ENCODE peak calls at places on chromosome 9, in eight cellular contexts. One of them, this sample, is unnamed.

GRCh38 chr9:137680445-137681358 is 61.9 kb downstream of the EHMT1 start:
- DNase-seq in MV-4-11: no peak
- DNase-seq in germinal center: no peak
- DNase-seq in naive thymus-derived CD4-positive, alpha-beta T cell: no peak
- DNase-seq in neural crest cell: no peak
- DNase-seq in H54: no peak
- DNase-seq in omental fat pad: no peak
- DNase-seq in activated naive CD8-positive, alpha-beta T cell treated with anti-CD3 and anti-CD28 coated beads, Interleukin-2, amount 10 ng/mL, durations not matched to agents 7 days and 5 days: no peak
- DNase-seq in this sample: no peak

GRCh38 chr9:34898846-34899245 is 59.2 kb upstream of the PHF24 start:
- DNase-seq in naive thymus-derived CD4-positive, alpha-beta T cell: no peak
- DNase-seq in omental fat pad: no peak
- DNase-seq in H54: no peak
- DNase-seq in activated naive CD8-positive, alpha-beta T cell treated with anti-CD3 and anti-CD28 coated beads, Interleukin-2, amount 10 ng/mL, durations not matched to agents 7 days and 5 days: no peak
- DNase-seq in neural crest cell: no peak
- DNase-seq in germinal center: no peak
- DNase-seq in MV-4-11: no peak
- DNase-seq in this sample: no peak

GRCh38 chr9:2241461-2241874 is 226.3 kb downstream of the SMARCA2 start:
- DNase-seq in MV-4-11: no peak
- DNase-seq in omental fat pad: no peak
- DNase-seq in neural crest cell: peak; percentile 90
- DNase-seq in germinal center: no peak
- DNase-seq in naive thymus-derived CD4-positive, alpha-beta T cell: no peak
- DNase-seq in activated naive CD8-positive, alpha-beta T cell treated with anti-CD3 and anti-CD28 coated beads, Interleukin-2, amount 10 ng/mL, durations not matched to agents 7 days and 5 days: no peak
- DNase-seq in H54: no peak
- DNase-seq in this sample: no peak

GRCh38 chr9:97984188-97985057 is 1.3 kb downstream of the ANP32B start:
- DNase-seq in naive thymus-derived CD4-positive, alpha-beta T cell: peak; percentile 81
- DNase-seq in neural crest cell: peak; percentile 54
- DNase-seq in H54: peak; percentile 83
- DNase-seq in omental fat pad: peak; percentile 56
- DNase-seq in activated naive CD8-positive, alpha-beta T cell treated with anti-CD3 and anti-CD28 coated beads, Interleukin-2, amount 10 ng/mL, durations not matched to agents 7 days and 5 days: peak; percentile 86
- DNase-seq in MV-4-11: peak; percentile 64
- DNase-seq in germinal center: peak; percentile 76
- DNase-seq in this sample: peak; percentile 95

GRCh38 chr9:134656334-134657034 is 14.9 kb downstream of the COL5A1 start:
- DNase-seq in naive thymus-derived CD4-positive, alpha-beta T cell: no peak
- DNase-seq in MV-4-11: peak; percentile 13
- DNase-seq in activated naive CD8-positive, alpha-beta T cell treated with anti-CD3 and anti-CD28 coated beads, Interleukin-2, amount 10 ng/mL, durations not matched to agents 7 days and 5 days: no peak
- DNase-seq in omental fat pad: no peak
- DNase-seq in neural crest cell: no peak
- DNase-seq in germinal center: no peak
- DNase-seq in H54: no peak
- DNase-seq in this sample: no peak

GRCh38 chr9:3664044-3664443 is 138.2 kb upstream of the RFX3 start:
- DNase-seq in neural crest cell: no peak
- DNase-seq in omental fat pad: no peak
- DNase-seq in activated naive CD8-positive, alpha-beta T cell treated with anti-CD3 and anti-CD28 coated beads, Interleukin-2, amount 10 ng/mL, durations not matched to agents 7 days and 5 days: no peak
- DNase-seq in naive thymus-derived CD4-positive, alpha-beta T cell: no peak
- DNase-seq in MV-4-11: no peak
- DNase-seq in germinal center: no peak
- DNase-seq in H54: no peak
- DNase-seq in this sample: no peak

GRCh38 chr9:105415344-105415980 is 32.4 kb upstream of the FSD1L start:
- DNase-seq in omental fat pad: peak; percentile 39
- DNase-seq in activated naive CD8-positive, alpha-beta T cell treated with anti-CD3 and anti-CD28 coated beads, Interleukin-2, amount 10 ng/mL, durations not matched to agents 7 days and 5 days: peak; percentile 49
- DNase-seq in H54: peak; percentile 48
- DNase-seq in germinal center: peak; percentile 69
- DNase-seq in MV-4-11: no peak
- DNase-seq in naive thymus-derived CD4-positive, alpha-beta T cell: peak; percentile 58
- DNase-seq in neural crest cell: peak; percentile 75
- DNase-seq in this sample: no peak

GRCh38 chr9:136023401-136024225 is 62.4 kb upstream of the UBAC1 start:
- DNase-seq in omental fat pad: peak; percentile 44
- DNase-seq in germinal center: no peak
- DNase-seq in H54: no peak
- DNase-seq in activated naive CD8-positive, alpha-beta T cell treated with anti-CD3 and anti-CD28 coated beads, Interleukin-2, amount 10 ng/mL, durations not matched to agents 7 days and 5 days: no peak
- DNase-seq in MV-4-11: no peak
- DNase-seq in naive thymus-derived CD4-positive, alpha-beta T cell: no peak
- DNase-seq in neural crest cell: no peak
- DNase-seq in this sample: peak; percentile 88

GRCh38 chr9:96853711-96854072 is 622 bp downstream of the ZNF782 start:
- DNase-seq in neural crest cell: no peak
- DNase-seq in germinal center: no peak
- DNase-seq in MV-4-11: no peak
- DNase-seq in H54: no peak
- DNase-seq in naive thymus-derived CD4-positive, alpha-beta T cell: peak; percentile 8
- DNase-seq in activated naive CD8-positive, alpha-beta T cell treated with anti-CD3 and anti-CD28 coated beads, Interleukin-2, amount 10 ng/mL, durations not matched to agents 7 days and 5 days: no peak
- DNase-seq in omental fat pad: no peak
- DNase-seq in this sample: no peak

GRCh38 chr9:91067306-91067860 is 265.8 kb downstream of the SYK start:
- DNase-seq in omental fat pad: no peak
- DNase-seq in neural crest cell: no peak
- DNase-seq in MV-4-11: no peak
- DNase-seq in naive thymus-derived CD4-positive, alpha-beta T cell: no peak
- DNase-seq in activated naive CD8-positive, alpha-beta T cell treated with anti-CD3 and anti-CD28 coated beads, Interleukin-2, amount 10 ng/mL, durations not matched to agents 7 days and 5 days: no peak
- DNase-seq in germinal center: no peak
- DNase-seq in H54: no peak
- DNase-seq in this sample: no peak

GRCh38 chr9:93085676-93086075 is 10.3 kb upstream of the CARD19 start:
- DNase-seq in naive thymus-derived CD4-positive, alpha-beta T cell: no peak
- DNase-seq in H54: no peak
- DNase-seq in activated naive CD8-positive, alpha-beta T cell treated with anti-CD3 and anti-CD28 coated beads, Interleukin-2, amount 10 ng/mL, durations not matched to agents 7 days and 5 days: no peak
- DNase-seq in omental fat pad: no peak
- DNase-seq in germinal center: no peak
- DNase-seq in neural crest cell: no peak
- DNase-seq in MV-4-11: no peak
- DNase-seq in this sample: no peak